ENCODE peak calls at places on chromosomes 7 and 10, in eight cellular contexts. Z is A172; E is activated naive CD8-positive, alpha-beta T cell treated with anti-CD3 and anti-CD28 coated beads, Interleukin-2, amount 50 U/mL, for 24 hours; L is NB4; B is ELF-1; K is activated effector memory CD4-positive, alpha-beta T cell treated with Interleukin-2 at 50 U/mL for 16 hours; H is left cardiac atrium; T is stimulated activated CD4-positive, alpha-beta T cell treated with anti-CD3 and anti-CD28 coated beads, Interleukin-15, amount 100 ng/mL, for 1 hour. P is an unnamed sample.

GRCh38 chr7:131183611-131184119 is 144.0 kb upstream of the MKLN1 start:
- DNase-seq in E (no peak), Z (no peak), T (no peak), B (no peak), L (no peak), K (peak), H (no peak), P (peak)

GRCh38 chr7:7795736-7796135 is 77.3 kb upstream of the RPA3 start:
- DNase-seq in K (no peak), Z (peak), L (peak), E (no peak), H (no peak), B (peak), T (no peak), P (no peak)

GRCh38 chr10:21523007-21523406 is 2.5 kb downstream of the SKIDA1 start:
- DNase-seq in T (no peak), E (no peak), H (no peak), Z (no peak), L (peak), B (no peak), K (no peak), P (no peak)

GRCh38 chr7:80027616-80028173 is 106.9 kb upstream of the GNAI1 start:
- DNase-seq in T (no peak), K (no peak), H (no peak), Z (no peak), B (no peak), E (no peak), L (no peak), P (no peak)

GRCh38 chr7:81802251-81802650 is 32.4 kb upstream of the HGF start:
- DNase-seq in E (no peak), Z (no peak), K (no peak), B (no peak), H (no peak), L (no peak), T (no peak), P (no peak)

GRCh38 chr10:121662945-121663917 is 65.0 kb upstream of the FGFR2 start:
- DNase-seq in Z (no peak), K (no peak), H (no peak), T (no peak), E (peak), L (peak), B (peak), P (no peak)

GRCh38 chr7:115008465-115009114 is 86.7 kb downstream of the MDFIC start:
- DNase-seq in B (no peak), Z (no peak), K (no peak), E (no peak), H (peak), L (no peak), T (no peak), P (no peak)

GRCh38 chr10:77603529-77603927 is 34.1 kb downstream of the KCNMA1 start:
- DNase-seq in Z (peak), L (peak), T (no peak), H (no peak), K (no peak), B (peak), E (no peak), P (no peak)

GRCh38 chr10:107391901-107392300 is 227.4 kb upstream of the SORCS1 start:
- DNase-seq in L (no peak), B (no peak), E (no peak), H (no peak), Z (no peak), T (no peak), K (no peak), P (no peak)

GRCh38 chr7:130875265-130875741 is 141.3 kb upstream of the KLF14 start:
- DNase-seq in B (peak), H (no peak), L (peak), T (no peak), K (no peak), Z (peak), E (peak), P (no peak)

GRCh38 chr7:37385787-37386186 is 62.9 kb downstream of the ELMO1 start:
- DNase-seq in L (peak), B (no peak), Z (no peak), E (no peak), H (no peak), K (no peak), T (no peak), P (no peak)

P was measured in activated T-helper 1 cell treated with anti-CD3 and anti-CD28 coated beads, Interleukin-2, amount 50 U/mL, for 16 hours.